ENCODE peak calls at places on chromosome 21, in five cellular contexts. T is M059J; X is fibroblast of pulmonary artery; V is uterus; S is activated T-cell treated with anti-CD3 and anti-CD28 coated beads, Interleukin-2, amount 50 U/mL, for 72 hours. C is an unnamed sample.
A peak's percentile ranks its signal among the peaks of the same experiment; 100 is the strongest.

GRCh38 chr21:34367320-34367935 is 3.6 kb downstream of the KCNE2 start:
- DNase-seq in T (peak; percentile 92), X (peak; percentile 80), V (peak; percentile 47), S (peak; percentile 48), C (peak; percentile 70)

GRCh38 chr21:21481238-21481637 is 483.0 kb downstream of the NCAM2 start:
- DNase-seq in T (no peak), X (peak; percentile 32), V (no peak), S (no peak), C (no peak)

GRCh38 chr21:46116846-46117585 is 19.1 kb downstream of the COL6A2 start:
- DNase-seq in T (peak; percentile 85), X (no peak), V (peak; percentile 18), S (no peak), C (no peak)

GRCh38 chr21:14382486-14382834 is 486 bp downstream of the HSPA13 start:
- DNase-seq in T (peak; percentile 37), X (peak; percentile 14), V (no peak), S (peak; percentile 42), C (no peak)

GRCh38 chr21:46323227-46323709 is 402 bp downstream of the C21orf58 start:
- DNase-seq in T (peak; percentile 32), X (no peak), V (no peak), S (no peak), C (peak; percentile 52)

GRCh38 chr21:41953249-41953830 is 478 bp downstream of the C2CD2 start:
- DNase-seq in T (peak; percentile 37), X (no peak), V (no peak), S (no peak), C (peak; percentile 55)

GRCh38 chr21:34133392-34133791 is 60.0 kb downstream of the MRPS6 start:
- DNase-seq in T (no peak), X (no peak), V (no peak), S (no peak), C (no peak)

GRCh38 chr21:45532826-45533730 is 9.2 kb downstream of the SLC19A1 start:
- DNase-seq in T (no peak), X (no peak), V (no peak), S (no peak), C (no peak)

GRCh38 chr21:45957986-45958610 is 23.5 kb upstream of the COL6A1 start:
- DNase-seq in T (no peak), X (peak; percentile 86), V (no peak), S (no peak), C (no peak)

GRCh38 chr21:39348040-39348354 is 891 bp downstream of the HMGN1 start:
- DNase-seq in T (no peak), X (no peak), V (no peak), S (no peak), C (no peak)

GRCh38 chr21:34889287-34889536 is 159.9 kb downstream of the RUNX1 start:
- DNase-seq in T (peak; percentile 78), X (peak; percentile 80), V (peak; percentile 25), S (no peak), C (no peak)

GRCh38 chr21:39669976-39670671 is 57.4 kb downstream of the B3GALT5 start:
- DNase-seq in T (peak; percentile 42), X (no peak), V (no peak), S (no peak), C (no peak)

GRCh38 chr21:41635874-41636273 is 127.9 kb upstream of the TMPRSS2 start:
- DNase-seq in T (no peak), X (no peak), V (no peak), S (no peak), C (no peak)

GRCh38 chr21:36247316-36247715 is 72.7 kb upstream of the MORC3 start:
- DNase-seq in T (no peak), X (no peak), V (no peak), S (no peak), C (no peak)

GRCh38 chr21:28773036-28773435 is 219.6 kb downstream of the LTN1 start:
- DNase-seq in T (no peak), X (no peak), V (no peak), S (no peak), C (no peak)